ENCODE peak calls at places on chromosomes 16 and 17, in ten cellular contexts. One of them, this sample, is unnamed.

GRCh38 chr16:68400924-68401460 is 47.3 kb downstream of the SMPD3 start:
- DNase-seq in lung: no peak
- DNase-seq in GOT3: no peak
- DNase-seq in GM03348: no peak
- DNase-seq in PC-3: no peak
- DNase-seq in skeletal muscle cell: no peak
- DNase-seq in T-cell: no peak
- DNase-seq in GM12864: no peak
- DNase-seq in thyroid gland: no peak
- DNase-seq in heart right ventricle: no peak
- DNase-seq in this sample: no peak

GRCh38 chr17:60901806-60902205 is 224.2 kb downstream of the BCAS3 start:
- DNase-seq in thyroid gland: no peak
- DNase-seq in T-cell: no peak
- DNase-seq in GOT3: no peak
- DNase-seq in skeletal muscle cell: no peak
- DNase-seq in GM03348: peak; percentile 58
- DNase-seq in PC-3: peak; percentile 97
- DNase-seq in lung: no peak
- DNase-seq in heart right ventricle: no peak
- DNase-seq in GM12864: no peak
- DNase-seq in this sample: no peak

GRCh38 chr17:67116045-67116575 is 71.8 kb downstream of the CACNG1 start:
- DNase-seq in GM12864: no peak
- DNase-seq in T-cell: no peak
- DNase-seq in GM03348: no peak
- DNase-seq in heart right ventricle: no peak
- DNase-seq in skeletal muscle cell: no peak
- DNase-seq in GOT3: no peak
- DNase-seq in lung: no peak
- DNase-seq in thyroid gland: no peak
- DNase-seq in PC-3: peak; percentile 33
- DNase-seq in this sample: no peak

GRCh38 chr16:29925805-29926674 is at the start of gene KCTD13:
- DNase-seq in GOT3: peak; percentile 65
- DNase-seq in lung: peak; percentile 84
- DNase-seq in T-cell: peak; percentile 67
- DNase-seq in GM12864: peak; percentile 44
- DNase-seq in PC-3: peak; percentile 84
- DNase-seq in thyroid gland: peak; percentile 79
- DNase-seq in skeletal muscle cell: peak; percentile 34
- DNase-seq in GM03348: peak; percentile 100
- DNase-seq in heart right ventricle: peak; percentile 88
- DNase-seq in this sample: peak; percentile 96

GRCh38 chr16:3087243-3087791 is 11.8 kb downstream of the ZSCAN10 start:
- DNase-seq in heart right ventricle: peak; percentile 66
- DNase-seq in thyroid gland: no peak
- DNase-seq in lung: no peak
- DNase-seq in T-cell: no peak
- DNase-seq in GM12864: no peak
- DNase-seq in GM03348: peak; percentile 3
- DNase-seq in skeletal muscle cell: no peak
- DNase-seq in PC-3: no peak
- DNase-seq in GOT3: no peak
- DNase-seq in this sample: no peak

GRCh38 chr16:82199209-82199608 is 29.2 kb upstream of the MPHOSPH6 start:
- DNase-seq in lung: no peak
- DNase-seq in heart right ventricle: no peak
- DNase-seq in thyroid gland: no peak
- DNase-seq in PC-3: no peak
- DNase-seq in GM03348: no peak
- DNase-seq in T-cell: no peak
- DNase-seq in GOT3: no peak
- DNase-seq in skeletal muscle cell: no peak
- DNase-seq in GM12864: no peak
- DNase-seq in this sample: no peak

GRCh38 chr17:81251091-81251942 is 12.2 kb downstream of the NDUFAF8 start:
- DNase-seq in GOT3: no peak
- DNase-seq in lung: no peak
- DNase-seq in GM12864: no peak
- DNase-seq in T-cell: no peak
- DNase-seq in PC-3: no peak
- DNase-seq in skeletal muscle cell: no peak
- DNase-seq in GM03348: no peak
- DNase-seq in heart right ventricle: peak; percentile 33
- DNase-seq in thyroid gland: no peak
- DNase-seq in this sample: no peak

GRCh38 chr17:37483311-37484039 is 6.2 kb upstream of the DUSP14 start:
- DNase-seq in heart right ventricle: no peak
- DNase-seq in GOT3: no peak
- DNase-seq in GM03348: peak; percentile 62
- DNase-seq in PC-3: no peak
- DNase-seq in GM12864: no peak
- DNase-seq in thyroid gland: no peak
- DNase-seq in T-cell: no peak
- DNase-seq in skeletal muscle cell: peak; percentile 82
- DNase-seq in lung: no peak
- DNase-seq in this sample: no peak

GRCh38 chr16:49766280-49766679 is 89.6 kb downstream of the ZNF423 start:
- DNase-seq in T-cell: no peak
- DNase-seq in GM03348: no peak
- DNase-seq in heart right ventricle: no peak
- DNase-seq in lung: no peak
- DNase-seq in GM12864: no peak
- DNase-seq in PC-3: no peak
- DNase-seq in GOT3: no peak
- DNase-seq in skeletal muscle cell: no peak
- DNase-seq in thyroid gland: no peak
- DNase-seq in this sample: no peak

GRCh38 chr17:38786372-38786771 is 13.0 kb downstream of the PIP4K2B start:
- DNase-seq in lung: no peak
- DNase-seq in skeletal muscle cell: no peak
- DNase-seq in GOT3: no peak
- DNase-seq in GM12864: no peak
- DNase-seq in thyroid gland: no peak
- DNase-seq in heart right ventricle: no peak
- DNase-seq in PC-3: peak; percentile 81
- DNase-seq in T-cell: no peak
- DNase-seq in GM03348: no peak
- DNase-seq in this sample: no peak

GRCh38 chr16:59601452-59601851 is 867.3 kb upstream of the GOT2 start:
- DNase-seq in T-cell: no peak
- DNase-seq in PC-3: no peak
- DNase-seq in lung: no peak
- DNase-seq in GM03348: no peak
- DNase-seq in GOT3: no peak
- DNase-seq in thyroid gland: no peak
- DNase-seq in GM12864: no peak
- DNase-seq in skeletal muscle cell: no peak
- DNase-seq in heart right ventricle: no peak
- DNase-seq in this sample: no peak

GRCh38 chr16:155031-155398 is 2.6 kb downstream of the HBZ start:
- DNase-seq in T-cell: no peak
- DNase-seq in GM12864: no peak
- DNase-seq in heart right ventricle: no peak
- DNase-seq in GOT3: no peak
- DNase-seq in PC-3: no peak
- DNase-seq in skeletal muscle cell: no peak
- DNase-seq in lung: no peak
- DNase-seq in GM03348: no peak
- DNase-seq in thyroid gland: no peak
- DNase-seq in this sample: no peak

GRCh38 chr16:12092347-12092882 is 115.9 kb downstream of the SNX29 start:
- DNase-seq in GM03348: peak; percentile 72
- DNase-seq in skeletal muscle cell: peak; percentile 92
- DNase-seq in PC-3: peak; percentile 48
- DNase-seq in T-cell: no peak
- DNase-seq in heart right ventricle: no peak
- DNase-seq in GOT3: no peak
- DNase-seq in thyroid gland: peak; percentile 20
- DNase-seq in GM12864: no peak
- DNase-seq in lung: peak; percentile 55
- DNase-seq in this sample: no peak

GRCh38 chr17:75764711-75765421 is at the start of gene GALK1:
- DNase-seq in GM12864: no peak
- DNase-seq in thyroid gland: peak; percentile 72
- DNase-seq in T-cell: peak; percentile 66
- DNase-seq in GOT3: peak; percentile 68
- DNase-seq in lung: peak; percentile 78
- DNase-seq in skeletal muscle cell: no peak
- DNase-seq in PC-3: peak; percentile 72
- DNase-seq in GM03348: peak; percentile 94
- DNase-seq in heart right ventricle: peak; percentile 84
- DNase-seq in this sample: no peak

GRCh38 chr17:50150354-50151040 is at the start of gene PPP1R9B:
- DNase-seq in lung: no peak
- DNase-seq in GM03348: no peak
- DNase-seq in thyroid gland: no peak
- DNase-seq in GOT3: no peak
- DNase-seq in GM12864: no peak
- DNase-seq in T-cell: no peak
- DNase-seq in PC-3: no peak
- DNase-seq in heart right ventricle: peak; percentile 20
- DNase-seq in skeletal muscle cell: no peak
- DNase-seq in this sample: no peak

GRCh38 chr17:50662632-50663225 is 28.0 kb downstream of the ABCC3 start:
- DNase-seq in GM12864: no peak
- DNase-seq in GM03348: no peak
- DNase-seq in heart right ventricle: no peak
- DNase-seq in PC-3: no peak
- DNase-seq in T-cell: no peak
- DNase-seq in skeletal muscle cell: no peak
- DNase-seq in lung: no peak
- DNase-seq in thyroid gland: no peak
- DNase-seq in GOT3: no peak
- DNase-seq in this sample: no peak

GRCh38 chr17:61251939-61252865 is 147.4 kb upstream of the TBX2 start:
- DNase-seq in heart right ventricle: peak; percentile 88
- DNase-seq in thyroid gland: peak; percentile 99
- DNase-seq in GM03348: peak; percentile 76
- DNase-seq in GM12864: no peak
- DNase-seq in T-cell: peak; percentile 18
- DNase-seq in GOT3: peak; percentile 18
- DNase-seq in PC-3: no peak
- DNase-seq in skeletal muscle cell: peak; percentile 100
- DNase-seq in lung: peak; percentile 92
- DNase-seq in this sample: no peak

GRCh38 chr17:37490638-37491614 is 1.2 kb downstream of the DUSP14 start:
- DNase-seq in thyroid gland: peak; percentile 73
- DNase-seq in GM03348: peak; percentile 82
- DNase-seq in skeletal muscle cell: peak; percentile 62
- DNase-seq in T-cell: no peak
- DNase-seq in PC-3: peak; percentile 87
- DNase-seq in lung: no peak
- DNase-seq in GOT3: no peak
- DNase-seq in GM12864: no peak
- DNase-seq in heart right ventricle: no peak
- DNase-seq in this sample: no peak

GRCh38 chr16:66275795-66276428 is 90.6 kb upstream of the CDH5 start:
- DNase-seq in skeletal muscle cell: peak; percentile 36
- DNase-seq in lung: peak; percentile 54
- DNase-seq in T-cell: peak; percentile 3
- DNase-seq in GM12864: no peak
- DNase-seq in PC-3: peak; percentile 80
- DNase-seq in heart right ventricle: no peak
- DNase-seq in GM03348: peak; percentile 77
- DNase-seq in thyroid gland: peak; percentile 28
- DNase-seq in GOT3: no peak
- DNase-seq in this sample: no peak

GRCh38 chr17:67993153-67993997 is 2.9 kb downstream of the C17orf58 start:
- DNase-seq in skeletal muscle cell: peak; percentile 49
- DNase-seq in GM12864: no peak
- DNase-seq in lung: peak; percentile 72
- DNase-seq in thyroid gland: peak; percentile 83
- DNase-seq in GM03348: peak; percentile 96
- DNase-seq in PC-3: peak; percentile 93
- DNase-seq in GOT3: peak; percentile 74
- DNase-seq in T-cell: peak; percentile 51
- DNase-seq in heart right ventricle: peak; percentile 89
- DNase-seq in this sample: peak; percentile 38

GRCh38 chr17:68057531-68057952 is 22.0 kb downstream of the KPNA2 start:
- DNase-seq in thyroid gland: peak; percentile 22
- DNase-seq in T-cell: peak; percentile 36
- DNase-seq in skeletal muscle cell: no peak
- DNase-seq in GM12864: no peak
- DNase-seq in GM03348: peak; percentile 9
- DNase-seq in PC-3: peak; percentile 61
- DNase-seq in GOT3: no peak
- DNase-seq in heart right ventricle: no peak
- DNase-seq in lung: no peak
- DNase-seq in this sample: no peak

GRCh38 chr17:6626616-6627015 is 13.9 kb downstream of the KIAA0753 start:
- DNase-seq in heart right ventricle: no peak
- DNase-seq in T-cell: no peak
- DNase-seq in PC-3: peak; percentile 10
- DNase-seq in GOT3: no peak
- DNase-seq in GM12864: no peak
- DNase-seq in GM03348: no peak
- DNase-seq in thyroid gland: no peak
- DNase-seq in skeletal muscle cell: no peak
- DNase-seq in lung: no peak
- DNase-seq in this sample: no peak

GRCh38 chr16:17470002-17470870 is 524 bp downstream of the XYLT1 start:
- DNase-seq in heart right ventricle: no peak
- DNase-seq in lung: no peak
- DNase-seq in PC-3: no peak
- DNase-seq in GM03348: peak; percentile 39
- DNase-seq in T-cell: no peak
- DNase-seq in GOT3: no peak
- DNase-seq in thyroid gland: peak; percentile 24
- DNase-seq in GM12864: no peak
- DNase-seq in skeletal muscle cell: no peak
- DNase-seq in this sample: no peak

GRCh38 chr16:12262454-12263180 is 286.1 kb downstream of the SNX29 start:
- DNase-seq in GM03348: no peak
- DNase-seq in PC-3: no peak
- DNase-seq in heart right ventricle: no peak
- DNase-seq in thyroid gland: peak; percentile 79
- DNase-seq in lung: no peak
- DNase-seq in GOT3: no peak
- DNase-seq in T-cell: no peak
- DNase-seq in GM12864: no peak
- DNase-seq in skeletal muscle cell: no peak
- DNase-seq in this sample: no peak

This sample was measured in activated CD8-positive, alpha-beta memory T cell treated with anti-CD3 and anti-CD28 coated beads for 48 hours.